ENCODE peak calls at places on chromosomes 1 and 21, in five cellular contexts. P, J, I, V and X are unnamed samples.

GRCh38 chr1:176717052-176717754 is 254.2 kb downstream of the PAPPA2 start:
- DNase-seq in P (no peak), J (peak; percentile 32), I (no peak), V (no peak), X (no peak)

GRCh38 chr21:42499430-42500106 is 3.5 kb upstream of the RSPH1 start:
- DNase-seq in P (no peak), J (no peak), I (no peak), V (no peak), X (peak; percentile 10)

GRCh38 chr1:24464378-24464770 is 38.3 kb upstream of the RCAN3 start:
- DNase-seq in P (no peak), J (peak; percentile 74), I (no peak), V (no peak), X (no peak)

GRCh38 chr1:181135815-181136737 is 47.6 kb downstream of the IER5 start:
- DNase-seq in P (no peak), J (peak; percentile 92), I (no peak), V (no peak), X (peak; percentile 57)

GRCh38 chr21:32120231-32120630 is 158.6 kb downstream of the MIS18A start:
- DNase-seq in P (no peak), J (no peak), I (no peak), V (no peak), X (no peak)

GRCh38 chr1:220748091-220748934 is at the start of gene MTARC2:
- DNase-seq in P (peak; percentile 85), J (peak; percentile 69), I (peak; percentile 87), V (peak; percentile 85), X (peak; percentile 90)

GRCh38 chr1:218521414-218522169 is 176.5 kb downstream of the TGFB2 start:
- DNase-seq in P (peak; percentile 51), J (peak; percentile 95), I (peak; percentile 34), V (peak; percentile 64), X (peak; percentile 68)

GRCh38 chr1:168381850-168382249 is 101.2 kb downstream of the TBX19 start:
- DNase-seq in P (no peak), J (no peak), I (no peak), V (no peak), X (no peak)

GRCh38 chr1:162682013-162682419 is 49.8 kb downstream of the DDR2 start:
- DNase-seq in P (no peak), J (no peak), I (no peak), V (no peak), X (peak; percentile 14)

GRCh38 chr1:198678901-198679329 is 40.1 kb downstream of the PTPRC start:
- DNase-seq in P (no peak), J (no peak), I (no peak), V (no peak), X (no peak)

GRCh38 chr1:27968692-27969091 is 8.9 kb downstream of the XKR8 start:
- DNase-seq in P (no peak), J (peak; percentile 87), I (no peak), V (no peak), X (no peak)

GRCh38 chr1:184929711-184930202 is 44.6 kb downstream of the NIBAN1 start:
- DNase-seq in P (no peak), J (peak; percentile 60), I (peak; percentile 20), V (no peak), X (no peak)

GRCh38 chr1:41673806-41674205 is 189.3 kb upstream of the EDN2 start:
- DNase-seq in P (no peak), J (no peak), I (no peak), V (no peak), X (peak; percentile 91)

GRCh38 chr1:176625365-176625764 is 162.4 kb downstream of the PAPPA2 start:
- DNase-seq in P (no peak), J (no peak), I (no peak), V (no peak), X (no peak)

GRCh38 chr21:37370152-37371040 is 3.8 kb downstream of the DYRK1A start:
- DNase-seq in P (no peak), J (peak; percentile 63), I (no peak), V (no peak), X (no peak)

GRCh38 chr1:63795455-63795854 is 21.6 kb downstream of the ROR1 start:
- DNase-seq in P (no peak), J (no peak), I (no peak), V (peak; percentile 51), X (no peak)

GRCh38 chr1:16191916-16192545 is 20.4 kb downstream of the ARHGEF19 start:
- DNase-seq in P (no peak), J (no peak), I (no peak), V (no peak), X (no peak)

GRCh38 chr1:23837905-23838304 is 12.7 kb upstream of the HMGCL start:
- DNase-seq in P (no peak), J (no peak), I (peak; percentile 9), V (no peak), X (no peak)

GRCh38 chr1:3779265-3779911 is 6.8 kb downstream of the SMIM1 start:
- DNase-seq in P (no peak), J (no peak), I (no peak), V (no peak), X (no peak)

GRCh38 chr1:40638097-40639036 is 27.1 kb downstream of the RIMS3 start:
- DNase-seq in P (no peak), J (no peak), I (no peak), V (no peak), X (peak; percentile 22)

GRCh38 chr1:15139654-15140350 is 13.7 kb upstream of the TMEM51 start:
- DNase-seq in P (no peak), J (peak; percentile 99), I (peak; percentile 80), V (no peak), X (peak; percentile 51)

GRCh38 chr21:37195078-37195477 is 72.1 kb downstream of the VPS26C start:
- DNase-seq in P (no peak), J (no peak), I (no peak), V (no peak), X (no peak)

GRCh38 chr1:180927348-180927747 is 14.7 kb downstream of the KIAA1614 start:
- DNase-seq in P (no peak), J (no peak), I (no peak), V (no peak), X (peak; percentile 72)

GRCh38 chr1:1399870-1400575 is 888 bp upstream of the CCNL2 start:
- DNase-seq in P (no peak), J (no peak), I (no peak), V (no peak), X (peak; percentile 45)

GRCh38 chr1:98232678-98233077 is 311.8 kb upstream of the DPYD start:
- DNase-seq in P (no peak), J (no peak), I (no peak), V (no peak), X (peak; percentile 24)

GRCh38 chr1:160942926-160943325 is 11.7 kb downstream of the ITLN2 start:
- DNase-seq in P (no peak), J (no peak), I (no peak), V (no peak), X (no peak)

GRCh38 chr1:170562644-170563338 is 30.8 kb downstream of the GORAB start:
- DNase-seq in P (peak; percentile 74), J (peak; percentile 73), I (peak; percentile 68), V (peak; percentile 48), X (peak; percentile 35)

GRCh38 chr1:38727629-38728175 is 131.9 kb downstream of the RRAGC start:
- DNase-seq in P (no peak), J (no peak), I (no peak), V (no peak), X (no peak)

DNA sequence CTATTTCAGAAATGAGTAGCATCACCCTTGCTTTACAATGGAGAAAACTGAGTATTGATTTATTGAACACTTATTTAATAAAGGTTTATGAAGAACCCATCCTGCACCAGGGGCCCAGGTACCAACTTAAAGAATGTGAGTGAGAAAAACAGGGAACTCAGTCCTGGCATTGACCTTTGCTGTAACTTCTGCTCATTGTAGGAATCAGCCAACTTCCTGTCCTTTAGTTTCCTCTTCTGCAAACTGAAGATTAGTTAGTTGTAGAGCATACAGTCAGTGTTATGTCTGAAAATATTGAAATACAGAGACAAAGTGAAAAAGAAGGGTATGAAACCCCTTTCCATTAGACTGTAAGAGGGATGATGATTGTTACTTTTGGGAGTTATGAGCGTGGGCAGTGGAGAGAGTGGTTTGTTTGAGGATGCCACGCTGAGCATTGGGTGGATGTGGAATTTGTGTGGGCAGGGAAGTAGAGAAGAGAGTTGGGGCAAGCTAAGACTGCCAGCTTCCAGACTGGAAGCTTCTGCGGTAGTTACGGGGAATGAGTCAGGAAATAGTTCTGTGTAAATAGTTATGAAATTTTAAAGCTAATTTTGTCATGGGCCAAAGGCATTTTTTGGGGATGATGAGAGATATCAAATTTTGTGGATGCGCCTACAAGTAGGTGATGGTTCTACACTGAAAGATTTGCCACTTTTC is 89.2 kb downstream of the GPR88 start:
- DNase-seq in P (no peak), J (peak; percentile 75), I (no peak), V (no peak), X (no peak)
- H3K4me1 ChIP-seq in P (peaks cover 16% of the 10 kb centered on the region), J (no peaks in the 10 kb centered on the region), I (no peaks in the 10 kb centered on the region), V (no peaks in the 10 kb centered on the region), X (peaks cover 4% of the 10 kb centered on the region)

GRCh38 chr1:111624382-111624781 is 4.8 kb downstream of the RAP1A start:
- DNase-seq in P (no peak), J (no peak), I (no peak), V (no peak), X (no peak)
- H3K4me1 ChIP-seq in P (peaks cover 24% of the 10 kb centered on the region), J (no peaks in the 10 kb centered on the region), I (peaks cover 9% of the 10 kb centered on the region), V (peaks cover 27% of the 10 kb centered on the region), X (peaks cover 9% of the 10 kb centered on the region)

GRCh38 chr21:35037384-35038105 is 11.6 kb downstream of the RUNX1 start:
- DNase-seq in P (no peak), J (no peak), I (no peak), V (no peak), X (no peak)
- H3K4me1 ChIP-seq in P (no peaks in the 10 kb centered on the region), J (no peaks in the 10 kb centered on the region), I (peaks cover 7% of the 10 kb centered on the region), V (no peaks in the 10 kb centered on the region), X (no peaks in the 10 kb centered on the region)

DNA sequence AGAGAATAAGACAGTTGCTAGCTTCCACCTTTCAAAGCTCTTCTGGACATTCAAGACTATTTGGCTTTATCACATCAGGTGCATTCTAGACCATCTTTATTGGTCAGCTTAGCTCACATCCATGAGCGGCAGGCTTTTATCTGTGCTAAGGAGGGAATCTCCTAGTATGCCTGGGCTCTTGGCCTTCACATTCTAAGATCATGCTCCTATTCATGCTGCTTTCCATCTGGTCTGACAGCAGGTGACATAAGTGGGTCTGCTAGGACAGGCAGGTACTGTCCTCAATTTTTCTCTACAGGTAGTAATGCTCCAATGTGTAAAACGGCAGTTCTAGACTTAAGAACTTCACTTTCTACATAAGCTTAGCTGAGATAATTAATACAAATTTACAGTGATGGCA is 39.2 kb upstream of the ADAMTS1 start:
- DNase-seq in P (no peak), J (no peak), I (no peak), V (no peak), X (no peak)
- H3K4me1 ChIP-seq in P (no peaks in the 10 kb centered on the region), J (no peaks in the 10 kb centered on the region), I (no peaks in the 10 kb centered on the region), V (no peaks in the 10 kb centered on the region), X (peaks cover 27% of the 10 kb centered on the region)

GRCh38 chr1:230149751-230150584 is 82.9 kb downstream of the GALNT2 start:
- DNase-seq in P (no peak), J (no peak), I (no peak), V (no peak), X (peak; percentile 27)

GRCh38 chr1:230146709-230147108 is 79.7 kb downstream of the GALNT2 start:
- DNase-seq in P (no peak), J (no peak), I (no peak), V (no peak), X (no peak)

GRCh38 chr1:230147253-230148193 is 80.5 kb downstream of the GALNT2 start:
- DNase-seq in P (no peak), J (no peak), I (no peak), V (no peak), X (no peak)

GRCh38 chr1:230148768-230149469 is 81.9 kb downstream of the GALNT2 start:
- DNase-seq in P (no peak), J (no peak), I (no peak), V (no peak), X (no peak)

GRCh38 chr1:230148194-230148581 is 81.2 kb downstream of the GALNT2 start:
- DNase-seq in P (no peak), J (no peak), I (no peak), V (no peak), X (no peak)
- H3K4me1 ChIP-seq in P (peaks cover 15% of the 10 kb centered on the region), J (peaks cover 12% of the 10 kb centered on the region), I (peaks cover 1% of the 10 kb centered on the region), V (peaks cover 3% of the 10 kb centered on the region), X (peaks cover 28% of the 10 kb centered on the region)